ENCODE peak calls at places on chromosomes 12 and 14, in ten cellular contexts. N is GM23338; Y is ovary; P is OCI-LY7; M is CD8-positive, alpha-beta T cell; F is heart left ventricle; C is heart right ventricle; X is transverse colon; L is HCT116; B is pancreas. J is an unnamed sample. For H3K4me1, the result is how much of the 10 kb centered on the place peaks cover.

GRCh38 chr14:49946320-49947141 is 53.6 kb downstream of the ARF6 start:
- DNase-seq in L (no peak), M (no peak), X (peak), B (peak), N (no peak), F (no peak), P (peak), C (peak), Y (no peak), J (no peak)

GRCh38 chr12:28130625-28131598 is 59.3 kb upstream of the CCDC91 start:
- DNase-seq in C (peak), Y (peak), L (no peak), B (no peak), F (peak), X (no peak), N (no peak), P (no peak), M (no peak), J (no peak)

GRCh38 chr12:122847516-122847836 is 12.2 kb downstream of the HIP1R start:
- DNase-seq in Y (no peak), P (no peak), F (no peak), L (no peak), M (no peak), B (no peak), X (no peak), C (no peak), N (no peak), J (no peak)

GRCh38 chr12:15601210-15601800 is 187.9 kb downstream of the EPS8 start:
- DNase-seq in C (no peak), Y (no peak), X (no peak), N (no peak), P (no peak), M (no peak), B (no peak), F (no peak), L (no peak), J (no peak)

GRCh38 chr12:57724003-57724935 is 14.3 kb downstream of the AGAP2 start:
- DNase-seq in L (no peak), P (no peak), B (no peak), M (no peak), Y (no peak), X (no peak), N (no peak), C (no peak), F (peak), J (no peak)

GRCh38 chr14:88935083-88935482 is 110.6 kb downstream of the TTC8 start:
- DNase-seq in Y (no peak), N (no peak), L (no peak), F (no peak), P (no peak), C (no peak), B (no peak), M (no peak), X (no peak), J (no peak)

GRCh38 chr12:12432373-12432772 is 75.5 kb downstream of the BORCS5 start:
- DNase-seq in N (no peak), M (no peak), P (no peak), L (no peak), Y (no peak), C (no peak), X (no peak), B (peak), F (no peak), J (no peak)

GRCh38 chr12:50240792-50241114 is 42.6 kb downstream of the LIMA1 start:
- DNase-seq in N (no peak), B (no peak), M (no peak), X (no peak), L (no peak), C (no peak), F (no peak), Y (no peak), P (no peak), J (no peak)

GRCh38 chr12:58918475-58918874 is 1.8 kb downstream of the LRIG3 start:
- DNase-seq in N (no peak), L (no peak), Y (no peak), C (no peak), B (no peak), F (no peak), X (no peak), P (no peak), M (no peak), J (no peak)

GRCh38 chr12:19893514-19893913 is 454.2 kb downstream of the AEBP2 start:
- DNase-seq in B (no peak), P (no peak), M (no peak), N (peak), C (no peak), X (no peak), F (no peak), L (peak), Y (no peak), J (no peak)

GRCh38 chr14:34766611-34767010 is 52.2 kb upstream of the CFL2 start:
- DNase-seq in Y (no peak), M (no peak), B (no peak), C (no peak), L (no peak), X (no peak), P (no peak), F (no peak), N (no peak), J (no peak)

GRCh38 chr12:16606201-16606849 is 363 bp upstream of the LMO3 start:
- DNase-seq in C (no peak), P (peak), N (peak), Y (no peak), F (peak), M (no peak), B (peak), L (no peak), X (no peak), J (peak)

GRCh38 chr12:110536834-110537604 is 34.9 kb downstream of the RAD9B start:
- DNase-seq in F (no peak), B (no peak), P (no peak), M (no peak), Y (no peak), X (no peak), N (no peak), C (no peak), L (no peak), J (no peak)

GRCh38 chr14:102491366-102491765 is 18.2 kb downstream of the ANKRD9 start:
- DNase-seq in N (no peak), P (no peak), X (no peak), B (no peak), Y (no peak), L (no peak), M (no peak), C (no peak), F (no peak), J (peak)

GRCh38 chr14:102493585-102493984 is 16.0 kb downstream of the ANKRD9 start:
- DNase-seq in P (no peak), N (no peak), B (no peak), F (no peak), M (no peak), L (no peak), Y (no peak), X (no peak), C (no peak), J (no peak)

GRCh38 chr14:102493096-102493495 is 16.5 kb downstream of the ANKRD9 start:
- DNase-seq in L (no peak), M (no peak), X (no peak), C (no peak), Y (peak), P (no peak), N (no peak), F (no peak), B (no peak), J (peak)

GRCh38 chr14:102491786-102492522 is 17.6 kb downstream of the ANKRD9 start:
- DNase-seq in Y (no peak), F (no peak), X (no peak), M (no peak), P (no peak), C (no peak), L (no peak), B (no peak), N (no peak), J (peak)

DNA sequence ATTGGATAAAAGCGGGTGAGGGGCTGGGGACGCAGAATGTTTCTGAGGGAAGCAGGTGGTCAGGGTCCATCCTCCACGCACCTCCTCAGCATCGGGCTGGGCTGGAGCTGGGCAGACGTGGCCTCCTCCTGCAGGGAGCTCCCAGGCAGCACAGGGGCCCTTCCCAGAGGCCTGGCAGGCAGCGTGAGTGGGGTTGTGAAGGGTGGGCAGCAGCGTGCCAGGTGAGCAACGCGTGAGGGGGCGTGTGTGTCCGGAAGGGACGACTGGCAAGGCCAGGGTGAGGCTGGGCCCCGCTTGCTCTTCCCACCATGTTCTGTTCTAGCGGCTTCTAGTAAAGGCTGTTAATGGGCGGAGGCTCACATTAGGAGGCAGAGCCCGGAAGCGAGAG is 17.1 kb downstream of the ANKRD9 start:
- DNase-seq in F (no peak), M (no peak), B (no peak), Y (no peak), L (no peak), N (no peak), C (no peak), P (no peak), X (no peak), J (peak)
- H3K4me1 ChIP-seq in F (under half), M (under half), B (under half), Y (under half), L (under half), N (under half), C (under half), P (under half), X (under half), J (under half)

DNA sequence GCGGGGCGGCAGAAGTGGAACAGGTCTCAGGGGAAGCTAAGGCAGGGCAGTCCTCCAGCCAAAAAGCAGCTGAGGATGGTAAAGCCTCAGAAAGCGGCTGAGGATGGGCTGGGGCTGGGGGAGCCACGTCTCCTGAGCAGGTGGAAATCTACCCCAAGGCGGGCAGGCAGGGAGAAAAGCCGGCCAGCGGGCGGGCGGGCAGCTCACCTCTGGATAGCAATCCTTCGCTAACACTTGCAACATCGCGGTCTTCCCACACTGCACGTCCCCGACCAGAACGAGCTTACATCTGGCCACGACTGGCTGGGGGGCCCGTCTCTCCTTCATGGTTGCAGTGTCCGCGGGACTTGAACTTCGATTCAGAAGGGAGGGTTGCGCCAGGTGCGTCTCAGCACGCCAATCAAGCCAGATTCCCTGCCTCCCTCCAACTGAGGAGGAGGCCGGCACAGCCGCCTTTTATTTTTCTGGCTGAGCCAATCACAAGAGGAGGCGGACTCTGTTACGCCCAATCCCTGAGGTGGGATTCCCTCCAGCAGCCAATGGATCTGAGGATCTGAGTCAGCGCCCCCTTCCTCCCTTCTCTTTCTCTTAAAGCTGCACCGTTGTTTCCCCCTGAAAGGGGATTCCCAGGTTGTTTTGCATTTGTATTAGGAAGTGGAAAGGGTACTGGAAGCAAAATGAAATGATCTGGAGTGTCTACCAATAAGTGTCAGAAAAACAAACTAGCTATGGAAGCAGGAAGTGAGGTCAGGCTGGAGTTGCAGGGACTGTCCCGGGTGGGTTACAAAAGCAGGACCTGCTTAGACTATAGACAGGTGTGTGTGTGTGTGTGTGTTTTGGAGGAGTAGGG is at the start of gene RND1:
- DNase-seq in X (peak), L (peak), F (peak), N (peak), Y (peak), M (peak), P (peak), C (peak), B (peak), J (peak)
- TF ChIP-seq CTCF in X (peak), L (peak), F (no peak), N (no peak), Y (no peak), M (no peak), P (peak), C (no peak), B (no peak), J (no peak)

GRCh38 chr12:23303821-23304220 is 645.6 kb downstream of the SOX5 start:
- DNase-seq in C (no peak), Y (no peak), P (no peak), L (no peak), X (no peak), N (no peak), M (no peak), B (no peak), F (no peak), J (no peak)

DNA sequence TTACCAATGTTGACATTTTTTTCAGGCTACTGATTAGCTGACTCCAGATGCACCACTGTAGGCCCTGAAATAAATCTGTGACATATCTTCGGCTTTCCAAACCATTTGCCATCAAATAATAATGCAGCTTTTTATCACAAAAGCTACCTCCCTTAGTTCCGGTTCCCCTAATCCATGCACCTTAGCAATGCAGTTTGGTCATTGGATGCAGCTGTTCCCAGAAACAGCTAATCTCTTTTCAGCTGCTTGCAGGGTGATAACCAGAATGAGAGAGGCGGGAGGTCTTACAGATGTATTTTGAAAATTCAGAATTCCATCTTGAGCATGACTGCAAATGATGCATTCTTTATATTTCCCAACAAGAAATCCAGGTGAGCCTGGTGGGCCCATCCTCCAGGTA is 646.2 kb downstream of the SOX5 start:
- DNase-seq in P (no peak), M (no peak), B (no peak), Y (no peak), F (no peak), N (no peak), C (no peak), X (no peak), L (no peak), J (no peak)
- H3K4me1 ChIP-seq in P (under half), M (under half), B (under half), Y (under half), F (under half), N (under half), C (under half), X (under half), L (under half), J (under half)

GRCh38 chr12:30927210-30927576 is 645 bp downstream of the TSPAN11 start:
- DNase-seq in P (no peak), X (no peak), M (no peak), L (no peak), C (no peak), Y (no peak), N (no peak), F (peak), B (no peak), J (no peak)

GRCh38 chr12:30925607-30926242 is 823 bp upstream of the TSPAN11 start:
- DNase-seq in B (no peak), M (no peak), Y (no peak), N (no peak), X (no peak), F (peak), P (no peak), L (no peak), C (no peak), J (no peak)

GRCh38 chr12:30928356-30929264 is 2.1 kb downstream of the TSPAN11 start:
- DNase-seq in M (no peak), X (no peak), C (no peak), F (peak), P (no peak), N (no peak), Y (no peak), B (no peak), L (no peak), J (no peak)

GRCh38 chr12:30923057-30923456 is 3.5 kb upstream of the TSPAN11 start:
- DNase-seq in L (no peak), Y (no peak), X (no peak), N (no peak), F (no peak), B (no peak), P (no peak), C (no peak), M (no peak), J (no peak)

DNA sequence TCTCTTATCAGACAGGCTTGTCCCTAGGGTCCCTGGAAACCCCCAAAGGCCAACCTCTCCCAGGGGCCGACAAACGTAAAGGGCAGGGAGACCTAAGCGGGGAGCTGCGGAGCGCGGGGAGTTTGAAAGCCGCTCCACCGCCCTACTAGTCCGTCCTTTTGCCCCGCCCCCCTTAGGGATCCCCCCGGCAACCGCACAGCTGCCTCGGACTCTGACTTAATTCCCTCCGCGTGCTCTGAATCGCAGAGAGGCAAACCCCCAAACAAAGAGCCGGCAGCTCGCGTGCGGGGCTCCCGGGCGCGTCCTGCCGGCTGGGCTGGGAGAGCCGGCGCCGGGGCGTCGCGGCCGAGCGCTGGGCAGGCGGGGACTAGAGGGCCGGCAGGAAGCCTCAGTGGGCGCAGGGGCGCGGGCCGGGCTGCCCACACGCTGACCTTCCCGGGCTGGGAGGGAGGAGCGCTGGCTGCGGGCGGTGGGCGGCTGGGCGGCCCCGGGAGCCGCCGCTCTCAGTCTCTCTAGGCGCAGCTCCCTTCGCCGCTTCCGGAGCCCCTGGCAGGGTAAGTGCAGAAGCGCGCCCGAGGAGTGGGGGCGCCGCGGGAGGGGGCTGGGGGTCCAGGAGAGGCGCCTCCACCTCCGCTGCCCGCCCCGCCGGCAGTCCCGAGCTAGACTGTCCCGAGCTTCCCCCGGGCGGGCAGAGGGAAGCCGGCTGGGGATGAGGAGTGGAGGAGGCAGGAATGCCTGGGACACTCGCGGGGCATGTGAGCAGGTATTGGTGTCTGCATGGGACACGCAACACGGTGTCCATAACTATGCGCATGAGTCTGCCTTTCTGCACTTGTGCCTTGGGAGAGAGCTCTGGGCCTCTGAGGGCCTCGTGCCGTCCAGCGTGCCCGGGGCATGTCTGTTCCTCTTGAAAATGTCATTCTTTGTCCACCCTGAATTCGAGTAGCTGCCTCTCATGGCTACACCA is at the start of gene TSPAN11:
- DNase-seq in F (peak), B (no peak), Y (peak), N (peak), C (peak), M (no peak), P (no peak), L (no peak), X (no peak), J (no peak)
- TF ChIP-seq CTCF in F (no peak), B (no peak), Y (no peak), N (no peak), C (no peak), M (no peak), P (no peak), L (no peak), X (no peak), J (no peak)

DNA sequence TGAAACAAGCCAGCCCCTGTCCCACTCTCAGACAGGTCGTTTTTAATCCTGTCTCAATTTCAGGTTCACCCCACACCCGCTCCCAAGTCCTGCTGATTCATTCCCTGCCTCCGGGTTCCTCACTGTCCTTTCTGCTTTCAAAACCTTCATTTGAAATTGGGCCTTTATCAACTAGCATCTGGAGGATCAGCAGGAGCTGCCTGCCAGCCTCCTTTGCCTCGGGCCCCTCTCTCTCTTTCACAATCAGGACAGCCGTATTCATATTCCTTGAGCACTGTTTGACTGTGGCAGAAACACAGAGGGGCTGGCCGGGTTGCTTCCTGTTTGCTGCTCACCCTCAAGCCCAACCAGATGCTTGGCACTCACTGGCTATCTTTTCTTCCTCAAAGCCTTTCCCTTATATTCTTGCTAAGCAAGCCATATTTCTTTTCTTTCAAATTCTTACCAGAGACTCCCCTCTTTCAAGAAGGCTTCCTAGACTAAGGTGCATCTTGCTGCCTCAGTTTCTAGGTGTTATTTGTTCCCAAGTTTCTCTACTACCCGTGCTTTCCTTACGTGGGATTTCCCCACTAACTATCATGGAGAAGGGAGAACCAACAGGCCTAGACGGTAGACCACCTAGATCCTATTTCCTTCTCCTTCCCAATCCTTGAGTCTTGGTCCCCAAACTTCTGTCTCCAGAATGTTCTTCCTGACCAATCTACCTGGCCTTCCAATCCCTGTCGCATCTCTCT is 3.0 kb downstream of the GALNT6 start:
- DNase-seq in X (no peak), P (no peak), F (no peak), Y (no peak), L (no peak), B (no peak), C (peak), M (no peak), N (peak), J (no peak)
- H3K4me1 ChIP-seq in X (under half), P (under half), F (under half), Y (under half), L (under half), B (under half), C (under half), M (under half), N (under half), J (under half)

DNA sequence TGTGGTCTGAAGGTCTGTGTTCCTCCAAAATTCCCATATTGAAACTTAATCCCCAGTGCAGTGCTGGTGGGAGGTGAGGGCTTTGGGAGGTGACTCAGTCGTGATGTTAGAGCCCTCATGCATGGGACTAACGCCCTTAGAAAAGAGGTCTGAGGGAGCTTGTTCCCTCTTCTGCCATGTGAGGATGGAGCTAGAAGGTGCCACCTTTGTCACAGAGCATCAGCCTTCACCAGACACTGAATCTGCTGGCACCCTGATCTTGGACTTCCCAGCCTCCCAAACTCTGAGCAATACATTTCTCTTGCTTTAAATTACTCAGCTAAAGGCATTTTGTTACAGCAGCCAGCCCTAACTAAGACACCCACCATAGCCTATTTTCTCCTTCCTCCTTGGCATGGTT is 13.9 kb downstream of the RAB15 start:
- DNase-seq in L (no peak), P (no peak), X (no peak), C (no peak), N (no peak), Y (no peak), F (no peak), M (no peak), B (no peak), J (no peak)
- TF ChIP-seq CTCF in L (no peak), P (no peak), X (no peak), C (no peak), N (no peak), Y (no peak), F (no peak), M (no peak), B (no peak), J (no peak)

GRCh38 chr14:25180221-25180620 is 130.3 kb upstream of the STXBP6 start:
- DNase-seq in M (no peak), P (no peak), N (no peak), L (no peak), Y (no peak), B (no peak), F (no peak), X (no peak), C (no peak), J (no peak)
- H3K4me1 ChIP-seq in M (under half), P (under half), N (under half), L (under half), Y (under half), B (under half), F (under half), X (under half), C (under half), J (under half)

J was measured in mucosa of descending colon.